ENCODE peak calls at places on chromosomes 13 and 19, in eight cellular contexts. H is stimulated activated CD4-positive, alpha-beta T cell treated with anti-CD3 and anti-CD28 coated beads, Interleukin-12 subunit alpha, Interleukin-12 subunit beta, amount 100 ng/mL, for 4 hours; Q is stimulated activated CD8-positive, alpha-beta memory T cell treated with anti-CD3 and anti-CD28 coated beads, Interleukin-15, amount 100 ng/mL, for 1 hour; S is effector CD4-positive, alpha-beta T cell; N is fibroblast of the conjunctiva; E is T-helper 17 cell; X is skeletal muscle cell; V is CD8-positive, alpha-beta memory T cell. R is an unnamed sample.

GRCh38 chr19:3518231-3518630 is 12.1 kb downstream of the FZR1 start:
- DNase-seq in V (no peak), S (no peak), Q (no peak), X (no peak), N (no peak), E (no peak), H (no peak), R (no peak)

GRCh38 chr13:47144782-47145181 is 247.9 kb upstream of the HTR2A start:
- DNase-seq in N (no peak), Q (no peak), S (no peak), H (no peak), V (no peak), X (no peak), E (no peak), R (no peak)

GRCh38 chr19:44571830-44572661 is 41.3 kb upstream of the IGSF23 start:
- DNase-seq in V (no peak), N (no peak), E (no peak), H (no peak), S (no peak), X (no peak), Q (no peak), R (no peak)

GRCh38 chr13:84417426-84417825 is 535.2 kb upstream of the SLITRK1 start:
- DNase-seq in Q (no peak), N (no peak), X (no peak), H (no peak), E (no peak), S (no peak), V (no peak), R (no peak)

GRCh38 chr19:9498183-9498902 is at the start of gene ZNF560:
- DNase-seq in E (no peak), Q (no peak), N (peak), X (peak), V (no peak), S (no peak), H (no peak), R (no peak)

GRCh38 chr19:46372901-46373572 is 26.1 kb downstream of the PPP5C start:
- DNase-seq in Q (no peak), X (no peak), H (no peak), N (no peak), E (no peak), S (no peak), V (no peak), R (no peak)

GRCh38 chr13:44313674-44314073 is 60.0 kb upstream of the SERP2 start:
- DNase-seq in S (no peak), E (no peak), H (no peak), X (peak), N (no peak), V (no peak), Q (no peak), R (no peak)

GRCh38 chr13:74110053-74110452 is 24.2 kb downstream of the KLF12 start:
- DNase-seq in H (no peak), S (no peak), V (no peak), X (no peak), E (no peak), N (no peak), Q (no peak), R (no peak)

GRCh38 chr13:60509601-60510386 is 112.8 kb downstream of the TDRD3 start:
- DNase-seq in S (no peak), X (no peak), H (no peak), E (no peak), Q (no peak), V (no peak), N (no peak), R (no peak)

GRCh38 chr19:2517881-2518601 is 42.1 kb downstream of the GADD45B start:
- DNase-seq in Q (no peak), H (no peak), X (no peak), V (no peak), E (no peak), S (no peak), N (no peak), R (no peak)

GRCh38 chr13:29987340-29987739 is 136.9 kb upstream of the UBL3 start:
- DNase-seq in X (no peak), V (no peak), S (no peak), H (no peak), Q (no peak), N (no peak), E (no peak), R (no peak)

GRCh38 chr19:28961772-28962500 is 251.0 kb downstream of the UQCRFS1 start:
- DNase-seq in N (no peak), Q (no peak), H (no peak), X (no peak), S (no peak), V (no peak), E (no peak), R (no peak)